ENCODE peak calls at places on chromosomes 3 and 15, in five cellular contexts. B, P, N, H and V are unnamed samples.

GRCh38 chr3:38655708-38656300 is 6.3 kb upstream of the SCN5A start:
- DNase-seq in B (peak), P (no peak), H (no peak), N (no peak), V (peak)

GRCh38 chr3:81886081-81886480 is 124.6 kb upstream of the GBE1 start:
- DNase-seq in H (no peak), P (no peak), N (no peak), B (no peak), V (no peak)

GRCh38 chr3:149373235-149374125 is 4.0 kb downstream of the TM4SF1 start:
- DNase-seq in P (no peak), H (no peak), N (no peak), B (no peak), V (peak)

GRCh38 chr3:21524113-21524512 is 226.9 kb downstream of the ZNF385D start:
- DNase-seq in N (no peak), B (no peak), P (no peak), H (no peak), V (no peak)

GRCh38 chr3:100869787-100870186 is 123.4 kb downstream of the ABI3BP start:
- DNase-seq in P (no peak), H (peak), B (no peak), N (no peak), V (no peak)

GRCh38 chr15:42996871-42997270 is 76.3 kb upstream of the TTBK2 start:
- DNase-seq in P (no peak), H (no peak), N (no peak), B (no peak), V (no peak)

GRCh38 chr15:41828747-41829270 is 917 bp downstream of the JMJD7 start:
- DNase-seq in N (no peak), B (no peak), P (no peak), H (no peak), V (no peak)

GRCh38 chr3:158768881-158769518 is 32.9 kb upstream of the MFSD1 start:
- DNase-seq in H (peak), B (no peak), P (no peak), N (no peak), V (peak)

GRCh38 chr3:163315786-163316185 is 1762.5 kb downstream of the SI start:
- DNase-seq in N (no peak), H (no peak), B (no peak), P (no peak), V (no peak)

GRCh38 chr15:71278989-71279756 is 163.9 kb downstream of the THSD4 start:
- DNase-seq in H (peak), B (no peak), N (no peak), P (peak), V (peak)

GRCh38 chr3:152745677-152746076 is 89.3 kb upstream of the P2RY1 start:
- DNase-seq in P (no peak), H (no peak), N (no peak), B (no peak), V (no peak)

GRCh38 chr3:71305246-71306206 is 278.0 kb downstream of the FOXP1 start:
- DNase-seq in N (no peak), P (no peak), B (no peak), H (peak), V (no peak)

GRCh38 chr3:124084398-124084881 is 92.5 kb upstream of the ROPN1 start:
- DNase-seq in B (no peak), P (no peak), N (no peak), H (no peak), V (no peak)

GRCh38 chr3:38479431-38480092 is 16.6 kb upstream of the EXOG start:
- DNase-seq in H (peak), P (peak), N (peak), B (peak), V (peak)

GRCh38 chr3:122353901-122354401 is 28.9 kb downstream of the CSTA start:
- DNase-seq in N (no peak), B (no peak), P (no peak), H (no peak), V (no peak)

GRCh38 chr15:34853001-34853758 is 57.8 kb upstream of the ACTC1 start:
- DNase-seq in N (no peak), P (no peak), H (no peak), B (no peak), V (no peak)

GRCh38 chr3:179460260-179460659 is 9.0 kb upstream of the GNB4 start:
- DNase-seq in P (no peak), H (no peak), B (no peak), N (no peak), V (no peak)

GRCh38 chr15:66834863-66835557 is 133.0 kb downstream of the SMAD6 start:
- DNase-seq in H (no peak), B (no peak), P (no peak), N (no peak), V (no peak)

GRCh38 chr15:55835866-55836265 is 92.9 kb upstream of the PRTG start:
- DNase-seq in N (no peak), H (no peak), B (no peak), P (no peak), V (no peak)

GRCh38 chr3:58490860-58491501 is 915 bp upstream of the KCTD6 start:
- DNase-seq in P (peak), H (no peak), N (peak), B (no peak), V (no peak)

GRCh38 chr3:42185044-42185443 is 80.9 kb downstream of the CCK start:
- DNase-seq in N (no peak), H (no peak), B (no peak), P (no peak), V (peak)

GRCh38 chr3:161403251-161403650 is 31.9 kb upstream of the SPTSSB start:
- DNase-seq in H (no peak), N (no peak), B (no peak), P (no peak), V (peak)

GRCh38 chr15:24919446-24919845 is 35.3 kb upstream of the SNRPN start:
- DNase-seq in H (no peak), N (no peak), B (no peak), P (no peak), V (no peak)

GRCh38 chr15:57655087-57655486 is 51.4 kb upstream of the POLR2M start:
- DNase-seq in B (no peak), H (no peak), P (no peak), N (no peak), V (no peak)

GRCh38 chr3:142888484-142889262 is at the start of gene PCOLCE2:
- DNase-seq in H (no peak), N (peak), B (peak), P (peak), V (peak)

GRCh38 chr3:171876651-171877272 is 33.6 kb downstream of the TMEM212 start:
- DNase-seq in N (no peak), B (no peak), P (no peak), H (no peak), V (peak)

DNA sequence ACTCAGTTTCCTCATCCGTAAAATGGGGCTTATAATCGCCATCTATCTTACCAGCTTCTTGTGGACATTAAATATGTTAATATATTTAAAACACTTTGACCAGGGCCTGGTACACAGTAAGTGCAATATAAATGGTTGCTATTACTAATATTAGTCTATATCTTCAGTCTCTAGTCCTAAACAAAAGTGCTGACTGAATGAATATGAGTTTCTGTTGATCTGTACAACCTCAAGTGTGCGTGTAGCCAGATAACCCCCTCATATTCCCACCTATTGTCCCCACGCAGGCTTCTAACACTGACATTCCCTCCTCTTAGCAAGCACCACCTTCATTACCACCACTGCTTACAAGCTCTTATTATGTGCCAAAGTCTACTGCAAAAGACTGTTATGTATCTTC is 27.6 kb upstream of the LMCD1 start:
- DNase-seq in N (no peak), P (no peak), H (no peak), B (no peak), V (no peak)
- TF ChIP-seq CTCF in N (no peak), P (no peak), H (no peak), B (no peak), V (no peak)

GRCh38 chr15:91919014-91919534 is 65.6 kb downstream of the SLCO3A1 start:
- DNase-seq in P (no peak), B (no peak), N (no peak), H (no peak), V (no peak)

GRCh38 chr15:91921821-91922198 is 68.3 kb downstream of the SLCO3A1 start:
- DNase-seq in N (no peak), P (no peak), B (no peak), H (no peak), V (no peak)

GRCh38 chr15:91921188-91921820 is 67.8 kb downstream of the SLCO3A1 start:
- DNase-seq in B (no peak), N (no peak), H (no peak), P (no peak), V (no peak)

GRCh38 chr15:91924842-91925495 is 71.5 kb downstream of the SLCO3A1 start:
- DNase-seq in H (no peak), B (no peak), N (no peak), P (no peak), V (no peak)

DNA sequence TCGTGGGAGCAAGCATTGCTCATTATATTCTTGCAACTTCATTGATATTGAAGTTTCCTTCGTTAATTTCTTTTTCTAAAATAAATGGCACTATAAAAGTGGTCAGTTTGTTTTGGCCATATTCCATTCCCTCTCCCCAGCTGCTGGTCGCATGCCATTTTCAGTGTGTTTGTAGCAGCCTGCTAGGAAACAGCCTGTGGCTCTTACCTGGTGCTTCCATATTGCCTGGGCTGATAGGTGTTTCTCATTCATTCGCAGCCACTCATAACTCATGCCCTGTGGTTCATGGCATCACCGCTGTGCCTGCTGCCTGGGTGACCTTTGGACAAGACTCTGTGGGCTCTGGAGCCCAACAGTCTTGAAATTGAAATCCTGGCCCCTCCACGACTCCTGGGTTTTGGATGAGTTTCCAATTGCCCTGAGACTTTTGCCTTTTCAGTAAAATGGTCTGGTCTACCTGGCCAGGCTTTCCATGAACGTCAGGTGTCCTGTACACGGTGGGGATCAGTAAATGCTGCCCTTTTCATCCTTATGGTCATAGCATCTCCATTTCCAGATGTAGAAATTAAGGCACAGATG is 69.3 kb downstream of the SLCO3A1 start:
- DNase-seq in P (no peak), N (no peak), H (no peak), B (no peak), V (no peak)
- H3K27ac ChIP-seq in P (no peak), N (no peak), H (no peak), B (no peak), V (no peak)

GRCh38 chr3:192187485-192188051 is 539.8 kb downstream of the FGF12 start:
- DNase-seq in P (no peak), H (no peak), B (no peak), N (no peak), V (no peak)

GRCh38 chr3:192186508-192186907 is 540.8 kb downstream of the FGF12 start:
- DNase-seq in P (no peak), H (no peak), N (no peak), B (no peak), V (no peak)

GRCh38 chr3:192194081-192194480 is 533.3 kb downstream of the FGF12 start:
- DNase-seq in P (no peak), H (no peak), B (no peak), N (no peak), V (no peak)

GRCh38 chr3:192183109-192183508 is 544.2 kb downstream of the FGF12 start:
- DNase-seq in H (no peak), P (no peak), B (no peak), N (no peak), V (no peak)

GRCh38 chr3:192188218-192188835 is 539.0 kb downstream of the FGF12 start:
- DNase-seq in P (peak), B (peak), H (peak), N (no peak), V (peak)
- TF ChIP-seq CTCF in P (peak), B (peak), H (no peak), N (no peak), V (peak)

GRCh38 chr15:54789377-54789776 is 407.4 kb downstream of the RSL24D1 start:
- DNase-seq in N (no peak), H (no peak), B (no peak), P (no peak), V (no peak)
- H3K27ac ChIP-seq in N (no peak), H (no peak), B (no peak), P (no peak), V (no peak)

DNA sequence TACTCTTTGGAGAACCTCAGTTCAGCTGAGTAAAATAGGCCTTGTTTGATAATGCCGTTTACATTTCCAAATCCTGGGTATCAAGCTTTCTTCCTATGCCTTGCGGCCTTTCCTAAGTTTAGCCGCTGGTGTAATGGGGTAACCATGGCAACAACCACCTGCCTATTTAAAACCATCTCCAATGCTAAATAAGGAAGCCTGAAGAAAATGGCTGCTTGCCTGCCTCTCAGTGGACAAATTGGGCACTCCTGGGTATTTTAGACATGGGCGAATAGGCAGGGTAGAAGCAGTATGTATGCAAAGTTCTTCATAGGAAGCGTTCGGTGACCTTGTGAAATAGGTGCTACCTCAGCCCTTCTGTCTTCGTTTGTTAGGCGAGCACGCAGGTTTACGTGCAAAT is 122.7 kb downstream of the DGKG start:
- DNase-seq in P (no peak), N (no peak), H (no peak), B (no peak), V (no peak)
- TF ChIP-seq CTCF in P (no peak), N (no peak), H (no peak), B (no peak), V (no peak)

GRCh38 chr3:37025562-37026335 is 32.4 kb downstream of the MLH1 start:
- DNase-seq in N (no peak), H (no peak), P (no peak), B (peak), V (no peak)
- H3K27ac ChIP-seq in N (no peak), H (no peak), P (no peak), B (no peak), V (no peak)

DNA sequence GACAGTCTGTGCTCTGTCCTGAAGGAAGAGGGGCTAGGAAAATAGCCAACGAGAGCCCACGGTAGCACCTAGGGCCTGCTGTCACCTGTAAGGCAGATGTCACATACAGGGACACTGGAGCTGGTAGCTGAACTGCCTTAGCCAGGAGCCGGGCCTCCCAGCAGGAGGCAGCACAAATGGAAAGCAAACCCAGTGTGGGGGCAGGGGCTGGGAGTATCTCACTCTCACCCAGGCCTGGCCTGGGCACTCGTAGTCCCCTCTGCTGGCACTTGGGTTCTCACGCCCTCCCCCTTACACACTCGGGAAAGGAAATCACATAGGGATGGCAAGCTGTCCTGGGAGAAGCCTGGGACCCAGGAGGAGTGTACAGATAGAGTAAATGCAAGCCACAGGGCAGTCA is 173.1 kb upstream of the CHRNA7 start:
- DNase-seq in P (no peak), N (no peak), H (no peak), B (no peak), V (no peak)
- TF ChIP-seq CTCF in P (no peak), N (no peak), H (no peak), B (no peak), V (no peak)

GRCh38 chr3:113247664-113248458 is 36.5 kb downstream of the BOC start:
- DNase-seq in B (no peak), N (no peak), P (no peak), H (no peak), V (no peak)

GRCh38 chr3:113251817-113252216 is 40.5 kb downstream of the BOC start:
- DNase-seq in H (no peak), P (no peak), B (no peak), N (no peak), V (no peak)

GRCh38 chr3:113250566-113250965 is 39.2 kb downstream of the BOC start:
- DNase-seq in N (no peak), B (no peak), P (no peak), H (no peak), V (no peak)

GRCh38 chr3:113249111-113249510 is 37.8 kb downstream of the BOC start:
- DNase-seq in B (no peak), N (no peak), P (no peak), H (no peak), V (peak)

GRCh38 chr3:113249601-113250000 is 38.2 kb downstream of the BOC start:
- DNase-seq in B (no peak), N (no peak), P (no peak), H (no peak), V (no peak)
- H3K27ac ChIP-seq in B (no peak), N (peak), P (peak), H (no peak), V (no peak)

GRCh38 chr3:49929333-49930240 is at the start of gene MON1A:
- DNase-seq in H (peak), B (peak), N (peak), P (peak), V (peak)

GRCh38 chr3:49928511-49929017 is 1.0 kb downstream of the MON1A start:
- DNase-seq in H (no peak), B (no peak), P (no peak), N (no peak), V (no peak)

GRCh38 chr3:49930241-49930690 is 655 bp upstream of the MON1A start:
- DNase-seq in B (no peak), N (no peak), P (no peak), H (no peak), V (no peak)

GRCh38 chr3:49927798-49928197 is 1.8 kb downstream of the MON1A start:
- DNase-seq in N (no peak), B (no peak), P (no peak), H (no peak), V (no peak)

DNA sequence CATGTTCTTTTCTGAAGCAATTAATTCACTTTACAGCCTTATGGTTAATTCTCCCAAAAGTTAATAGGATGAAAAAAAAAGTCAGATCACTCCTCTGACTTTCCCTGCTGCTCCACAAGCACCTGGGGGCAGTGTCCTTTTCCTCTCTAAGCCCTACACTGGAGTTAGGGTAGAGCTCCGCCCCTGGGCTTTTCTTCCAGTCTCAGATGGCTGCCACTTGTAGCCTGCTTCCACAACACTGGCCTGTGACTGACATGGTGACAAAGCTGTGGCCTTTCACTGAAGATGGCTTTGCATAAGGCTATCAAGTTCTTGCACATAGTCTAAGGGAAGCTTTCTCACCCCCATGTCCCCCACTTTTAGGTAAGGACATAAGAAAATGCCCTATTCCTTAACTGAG is 1.3 kb upstream of the MON1A start:
- DNase-seq in H (no peak), N (no peak), B (peak), P (no peak), V (no peak)
- TF ChIP-seq CTCF in H (no peak), N (no peak), B (no peak), P (no peak), V (no peak)

DNA sequence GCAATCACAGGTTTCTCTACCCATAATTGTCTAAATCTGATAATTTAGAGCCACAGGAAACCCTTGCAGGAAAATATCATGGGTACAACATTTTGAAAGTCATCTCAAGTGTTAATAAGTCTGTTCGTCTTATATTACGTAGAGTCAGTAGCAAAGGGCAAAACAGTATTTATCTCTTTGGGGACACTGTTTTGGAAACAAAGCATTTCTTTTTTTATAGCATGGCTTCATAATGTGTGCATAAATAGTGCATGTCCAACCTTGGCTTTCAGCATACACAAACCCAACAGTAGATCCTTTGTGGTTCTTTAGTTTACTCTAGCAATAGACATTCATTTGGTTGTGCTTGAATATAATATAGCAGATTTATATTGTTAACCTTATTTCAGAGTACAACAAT is 24.0 kb downstream of the ST3GAL6 start:
- DNase-seq in P (no peak), H (no peak), N (no peak), B (no peak), V (no peak)
- H3K27ac ChIP-seq in P (no peak), H (no peak), N (no peak), B (no peak), V (no peak)